ENCODE peak calls at places on chromosomes 12 and 14, in four cellular contexts. V is K562, H is HCT116, F is HepG2. T is an unnamed sample.

GRCh38 chr14:79161576-79161975 is 991.4 kb downstream of the NRXN3 start:
- DNase-seq in V (peak), H (no peak), F (no peak), T (no peak)

GRCh38 chr12:90695415-90695814 is 259.6 kb downstream of the CCER1 start:
- DNase-seq in V (no peak), H (no peak), F (no peak), T (no peak)

GRCh38 chr14:22598896-22599244 is 770 bp downstream of the ABHD4 start:
- DNase-seq in V (peak), H (peak), F (peak), T (no peak)

GRCh38 chr12:64968989-64969819 is 144.8 kb downstream of the TBC1D30 start:
- DNase-seq in V (no peak), H (peak), F (peak), T (no peak)

GRCh38 chr12:15304296-15304695 is 18.0 kb upstream of the PTPRO start:
- DNase-seq in V (no peak), H (no peak), F (no peak), T (no peak)

GRCh38 chr12:109191621-109192250 is 75.3 kb downstream of the ACACB start:
- DNase-seq in V (no peak), H (no peak), F (no peak), T (no peak)

GRCh38 chr14:102474934-102475333 is 34.6 kb downstream of the ANKRD9 start:
- DNase-seq in V (no peak), H (no peak), F (no peak), T (no peak)

GRCh38 chr14:85084344-85084743 is 445.6 kb upstream of the FLRT2 start:
- DNase-seq in V (no peak), H (no peak), F (no peak), T (no peak)

DNA sequence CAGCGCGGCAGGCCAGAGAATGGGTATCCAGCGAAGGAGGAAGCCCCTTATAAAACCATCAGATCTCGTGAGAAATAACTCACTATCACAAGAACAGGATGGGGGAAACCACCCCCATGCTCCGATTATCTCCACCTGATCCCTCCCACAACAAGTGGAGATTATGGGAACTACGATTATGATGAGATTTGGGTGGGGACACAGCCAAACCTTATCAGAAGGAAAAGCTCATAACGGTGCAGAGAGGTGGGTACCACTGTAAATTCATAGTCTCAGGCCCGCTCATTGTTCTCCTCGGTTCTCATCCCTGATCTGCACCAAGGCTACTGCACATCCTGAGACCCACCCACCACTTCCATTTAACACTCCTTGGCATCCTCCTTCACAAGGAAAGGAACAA is 326.5 kb downstream of the MED13L start:
- DNase-seq in V (no peak), H (no peak), F (no peak), T (no peak)
- TF ChIP-seq TCF7L2 in V (no peak), H (no peak), F (no peak), T (no peak)

DNA sequence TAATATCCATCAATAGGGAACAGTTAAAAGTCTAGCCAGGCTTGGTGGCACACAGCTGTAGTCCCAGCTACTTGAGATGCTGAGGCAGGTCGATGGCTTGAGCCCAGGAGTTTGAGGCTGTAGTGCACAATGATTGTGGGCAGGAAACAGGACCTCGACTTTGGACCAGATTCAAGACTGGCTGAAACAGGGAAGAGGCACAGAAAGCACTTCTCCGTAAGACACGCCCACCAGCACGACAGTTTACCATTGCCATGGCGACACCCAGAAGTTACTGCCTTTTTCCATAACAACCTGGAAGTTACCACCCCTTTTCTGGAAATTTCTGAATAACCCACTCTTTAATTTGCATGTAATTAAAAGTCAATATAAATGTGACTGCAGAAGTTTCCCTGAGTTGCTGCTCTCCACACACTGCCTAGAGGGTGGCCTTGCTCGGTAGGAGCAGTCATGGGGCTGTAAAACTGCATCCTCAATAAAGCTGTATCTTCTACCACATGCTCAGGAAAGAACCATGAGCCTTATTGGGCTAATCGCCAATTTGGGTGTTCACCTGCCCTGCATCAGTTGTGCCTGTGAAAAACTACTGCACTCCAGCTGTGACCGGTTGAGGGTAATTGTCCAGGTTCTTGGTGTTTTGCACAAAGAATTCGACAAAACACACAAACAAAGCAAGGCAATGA is 4.6 kb upstream of the LRRC23 start:
- DNase-seq in V (peak), H (no peak), F (peak), T (no peak)
- TF ChIP-seq POLR2AphosphoS5 in V (no peak), H (no peak), F (peak), T (no peak)

GRCh38 chr12:122001379-122002209 is 20.1 kb upstream of the BCL7A start:
- DNase-seq in V (no peak), H (no peak), F (no peak), T (no peak)

GRCh38 chr12:121992059-121992879 is 29.4 kb upstream of the BCL7A start:
- DNase-seq in V (no peak), H (no peak), F (peak), T (peak)

GRCh38 chr12:121996050-121996944 is 25.4 kb upstream of the BCL7A start:
- DNase-seq in V (peak), H (no peak), F (peak), T (no peak)

DNA sequence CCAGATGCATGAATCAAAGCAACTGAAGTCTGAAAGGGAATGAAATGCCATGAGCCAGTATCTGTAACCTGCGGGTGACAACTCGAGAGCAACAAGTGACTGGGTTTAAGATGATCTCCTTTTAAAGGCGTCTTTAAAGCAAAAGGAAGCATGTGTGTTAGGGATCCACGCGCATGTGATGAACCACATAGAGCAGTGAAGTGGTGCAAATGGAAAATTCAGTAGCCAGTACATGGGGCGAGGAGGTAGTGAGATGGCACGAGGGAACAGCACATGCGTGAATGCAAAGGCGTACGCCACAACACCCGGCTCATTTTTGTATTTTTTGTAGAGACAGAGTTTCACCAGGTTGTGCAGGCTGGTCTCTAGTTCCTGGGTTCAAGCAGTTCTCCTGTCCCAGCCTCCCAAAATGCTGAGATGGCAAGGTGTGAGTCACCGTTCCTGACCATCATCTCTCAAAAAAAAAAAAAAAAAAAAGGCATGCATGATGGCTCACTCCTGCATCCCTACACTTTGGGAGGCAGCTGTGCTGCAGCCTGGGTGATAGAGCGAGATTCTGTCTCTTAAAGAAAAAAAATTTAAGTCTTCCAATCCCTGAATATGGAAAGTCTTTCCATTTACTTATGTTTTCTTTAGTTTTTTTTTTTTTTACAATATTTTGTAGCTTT is 24.6 kb upstream of the BCL7A start:
- DNase-seq in V (no peak), H (no peak), F (no peak), T (no peak)
- TF ChIP-seq TCF7L2 in V (no peak), H (no peak), F (no peak), T (no peak)

GRCh38 chr14:71703477-71703876 is 228.8 kb upstream of the RGS6 start:
- DNase-seq in V (no peak), H (no peak), F (no peak), T (no peak)
- TF ChIP-seq POLR2AphosphoS5 in V (no peak), H (no peak), F (no peak), T (no peak)